ENCODE peak calls at places on chromosomes 4 and X, in nine cellular contexts. One of them, this sample, is unnamed.

GRCh38 chrX:22296871-22297270 is 24.2 kb downstream of the CBLL2 start:
- DNase-seq in neural progenitor cell: no peak
- DNase-seq in activated gamma-delta T cell treated with anti-CD3 and anti-CD28 coated beads, Interleukin-2, amount 50 U/mL, for 16 hours: no peak
- DNase-seq in activated T-helper 2 cell treated with anti-CD3 and anti-CD28 coated beads, Interferon-gamma antibody, Interleukin-2, Interleukin-4, amounts not matched to agents 10 μg/mL and 5 μg/mL and 100 μg/mL, durations not matched to agents 14 hours and 24 hours and 36 hours: no peak
- DNase-seq in NCI-H524: no peak
- DNase-seq in chondrocyte: no peak
- DNase-seq in right cardiac atrium: no peak
- DNase-seq in ascending aorta: no peak
- DNase-seq in activated T-helper 1 cell treated with anti-CD3 and anti-CD28 coated beads, Interleukin-12 subunit alpha, Interleukin-12 subunit beta, Interleukin-2, Interleukin-4 antibody, amounts not matched to agents 30 ng/mL and 10 ng/mL and 1 ng/mL, durations not matched to agents 14 hours and 24 hours and 36 hours: no peak
- DNase-seq in this sample: no peak

GRCh38 chr4:52037730-52038108 is 380 bp downstream of the SGCB start:
- DNase-seq in neural progenitor cell: peak
- DNase-seq in right cardiac atrium: peak
- DNase-seq in chondrocyte: no peak
- DNase-seq in NCI-H524: peak
- DNase-seq in ascending aorta: no peak
- DNase-seq in activated gamma-delta T cell treated with anti-CD3 and anti-CD28 coated beads, Interleukin-2, amount 50 U/mL, for 16 hours: no peak
- DNase-seq in activated T-helper 2 cell treated with anti-CD3 and anti-CD28 coated beads, Interferon-gamma antibody, Interleukin-2, Interleukin-4, amounts not matched to agents 10 μg/mL and 5 μg/mL and 100 μg/mL, durations not matched to agents 14 hours and 24 hours and 36 hours: no peak
- DNase-seq in activated T-helper 1 cell treated with anti-CD3 and anti-CD28 coated beads, Interleukin-12 subunit alpha, Interleukin-12 subunit beta, Interleukin-2, Interleukin-4 antibody, amounts not matched to agents 30 ng/mL and 10 ng/mL and 1 ng/mL, durations not matched to agents 14 hours and 24 hours and 36 hours: no peak
- DNase-seq in this sample: no peak

GRCh38 chr4:123444298-123444731 is 47.7 kb downstream of the SPRY1 start:
- DNase-seq in chondrocyte: no peak
- DNase-seq in activated T-helper 2 cell treated with anti-CD3 and anti-CD28 coated beads, Interferon-gamma antibody, Interleukin-2, Interleukin-4, amounts not matched to agents 10 μg/mL and 5 μg/mL and 100 μg/mL, durations not matched to agents 14 hours and 24 hours and 36 hours: peak
- DNase-seq in activated T-helper 1 cell treated with anti-CD3 and anti-CD28 coated beads, Interleukin-12 subunit alpha, Interleukin-12 subunit beta, Interleukin-2, Interleukin-4 antibody, amounts not matched to agents 30 ng/mL and 10 ng/mL and 1 ng/mL, durations not matched to agents 14 hours and 24 hours and 36 hours: peak
- DNase-seq in right cardiac atrium: peak
- DNase-seq in NCI-H524: peak
- DNase-seq in ascending aorta: no peak
- DNase-seq in neural progenitor cell: peak
- DNase-seq in activated gamma-delta T cell treated with anti-CD3 and anti-CD28 coated beads, Interleukin-2, amount 50 U/mL, for 16 hours: no peak
- DNase-seq in this sample: peak

GRCh38 chr4:67699603-67700002 is 1.4 kb downstream of the UBA6 start:
- DNase-seq in activated T-helper 2 cell treated with anti-CD3 and anti-CD28 coated beads, Interferon-gamma antibody, Interleukin-2, Interleukin-4, amounts not matched to agents 10 μg/mL and 5 μg/mL and 100 μg/mL, durations not matched to agents 14 hours and 24 hours and 36 hours: no peak
- DNase-seq in activated gamma-delta T cell treated with anti-CD3 and anti-CD28 coated beads, Interleukin-2, amount 50 U/mL, for 16 hours: no peak
- DNase-seq in neural progenitor cell: no peak
- DNase-seq in chondrocyte: no peak
- DNase-seq in NCI-H524: no peak
- DNase-seq in ascending aorta: no peak
- DNase-seq in right cardiac atrium: no peak
- DNase-seq in activated T-helper 1 cell treated with anti-CD3 and anti-CD28 coated beads, Interleukin-12 subunit alpha, Interleukin-12 subunit beta, Interleukin-2, Interleukin-4 antibody, amounts not matched to agents 30 ng/mL and 10 ng/mL and 1 ng/mL, durations not matched to agents 14 hours and 24 hours and 36 hours: no peak
- DNase-seq in this sample: no peak

GRCh38 chr4:155758500-155759371 is at the start of gene GUCY1B1:
- DNase-seq in neural progenitor cell: peak
- DNase-seq in ascending aorta: peak
- DNase-seq in activated T-helper 2 cell treated with anti-CD3 and anti-CD28 coated beads, Interferon-gamma antibody, Interleukin-2, Interleukin-4, amounts not matched to agents 10 μg/mL and 5 μg/mL and 100 μg/mL, durations not matched to agents 14 hours and 24 hours and 36 hours: peak
- DNase-seq in chondrocyte: peak
- DNase-seq in activated gamma-delta T cell treated with anti-CD3 and anti-CD28 coated beads, Interleukin-2, amount 50 U/mL, for 16 hours: peak
- DNase-seq in right cardiac atrium: peak
- DNase-seq in NCI-H524: peak
- DNase-seq in activated T-helper 1 cell treated with anti-CD3 and anti-CD28 coated beads, Interleukin-12 subunit alpha, Interleukin-12 subunit beta, Interleukin-2, Interleukin-4 antibody, amounts not matched to agents 30 ng/mL and 10 ng/mL and 1 ng/mL, durations not matched to agents 14 hours and 24 hours and 36 hours: peak
- DNase-seq in this sample: peak

GRCh38 chrX:133054761-133055385 is 42.0 kb downstream of the USP26 start:
- DNase-seq in ascending aorta: no peak
- DNase-seq in neural progenitor cell: no peak
- DNase-seq in right cardiac atrium: no peak
- DNase-seq in activated T-helper 1 cell treated with anti-CD3 and anti-CD28 coated beads, Interleukin-12 subunit alpha, Interleukin-12 subunit beta, Interleukin-2, Interleukin-4 antibody, amounts not matched to agents 30 ng/mL and 10 ng/mL and 1 ng/mL, durations not matched to agents 14 hours and 24 hours and 36 hours: no peak
- DNase-seq in NCI-H524: no peak
- DNase-seq in activated T-helper 2 cell treated with anti-CD3 and anti-CD28 coated beads, Interferon-gamma antibody, Interleukin-2, Interleukin-4, amounts not matched to agents 10 μg/mL and 5 μg/mL and 100 μg/mL, durations not matched to agents 14 hours and 24 hours and 36 hours: no peak
- DNase-seq in activated gamma-delta T cell treated with anti-CD3 and anti-CD28 coated beads, Interleukin-2, amount 50 U/mL, for 16 hours: no peak
- DNase-seq in chondrocyte: no peak
- DNase-seq in this sample: no peak

GRCh38 chrX:1658083-1658463 is 43.2 kb downstream of the ASMT start:
- DNase-seq in neural progenitor cell: peak
- DNase-seq in ascending aorta: no peak
- DNase-seq in activated T-helper 1 cell treated with anti-CD3 and anti-CD28 coated beads, Interleukin-12 subunit alpha, Interleukin-12 subunit beta, Interleukin-2, Interleukin-4 antibody, amounts not matched to agents 30 ng/mL and 10 ng/mL and 1 ng/mL, durations not matched to agents 14 hours and 24 hours and 36 hours: no peak
- DNase-seq in NCI-H524: peak
- DNase-seq in right cardiac atrium: no peak
- DNase-seq in activated gamma-delta T cell treated with anti-CD3 and anti-CD28 coated beads, Interleukin-2, amount 50 U/mL, for 16 hours: no peak
- DNase-seq in chondrocyte: peak
- DNase-seq in activated T-helper 2 cell treated with anti-CD3 and anti-CD28 coated beads, Interferon-gamma antibody, Interleukin-2, Interleukin-4, amounts not matched to agents 10 μg/mL and 5 μg/mL and 100 μg/mL, durations not matched to agents 14 hours and 24 hours and 36 hours: no peak
- DNase-seq in this sample: no peak

GRCh38 chrX:153981231-153981630 is 8.7 kb downstream of the TMEM187 start:
- DNase-seq in ascending aorta: no peak
- DNase-seq in activated T-helper 2 cell treated with anti-CD3 and anti-CD28 coated beads, Interferon-gamma antibody, Interleukin-2, Interleukin-4, amounts not matched to agents 10 μg/mL and 5 μg/mL and 100 μg/mL, durations not matched to agents 14 hours and 24 hours and 36 hours: no peak
- DNase-seq in right cardiac atrium: no peak
- DNase-seq in activated gamma-delta T cell treated with anti-CD3 and anti-CD28 coated beads, Interleukin-2, amount 50 U/mL, for 16 hours: no peak
- DNase-seq in neural progenitor cell: no peak
- DNase-seq in NCI-H524: no peak
- DNase-seq in activated T-helper 1 cell treated with anti-CD3 and anti-CD28 coated beads, Interleukin-12 subunit alpha, Interleukin-12 subunit beta, Interleukin-2, Interleukin-4 antibody, amounts not matched to agents 30 ng/mL and 10 ng/mL and 1 ng/mL, durations not matched to agents 14 hours and 24 hours and 36 hours: no peak
- DNase-seq in chondrocyte: no peak
- DNase-seq in this sample: no peak

GRCh38 chrX:106263817-106264216 is 95.7 kb downstream of the PWWP3B start:
- DNase-seq in NCI-H524: no peak
- DNase-seq in chondrocyte: no peak
- DNase-seq in right cardiac atrium: no peak
- DNase-seq in activated T-helper 2 cell treated with anti-CD3 and anti-CD28 coated beads, Interferon-gamma antibody, Interleukin-2, Interleukin-4, amounts not matched to agents 10 μg/mL and 5 μg/mL and 100 μg/mL, durations not matched to agents 14 hours and 24 hours and 36 hours: no peak
- DNase-seq in neural progenitor cell: no peak
- DNase-seq in activated gamma-delta T cell treated with anti-CD3 and anti-CD28 coated beads, Interleukin-2, amount 50 U/mL, for 16 hours: no peak
- DNase-seq in ascending aorta: no peak
- DNase-seq in activated T-helper 1 cell treated with anti-CD3 and anti-CD28 coated beads, Interleukin-12 subunit alpha, Interleukin-12 subunit beta, Interleukin-2, Interleukin-4 antibody, amounts not matched to agents 30 ng/mL and 10 ng/mL and 1 ng/mL, durations not matched to agents 14 hours and 24 hours and 36 hours: no peak
- DNase-seq in this sample: no peak

GRCh38 chrX:149950681-149951080 is 12.4 kb upstream of the EOLA2 start:
- DNase-seq in ascending aorta: no peak
- DNase-seq in activated T-helper 2 cell treated with anti-CD3 and anti-CD28 coated beads, Interferon-gamma antibody, Interleukin-2, Interleukin-4, amounts not matched to agents 10 μg/mL and 5 μg/mL and 100 μg/mL, durations not matched to agents 14 hours and 24 hours and 36 hours: no peak
- DNase-seq in activated gamma-delta T cell treated with anti-CD3 and anti-CD28 coated beads, Interleukin-2, amount 50 U/mL, for 16 hours: no peak
- DNase-seq in chondrocyte: no peak
- DNase-seq in activated T-helper 1 cell treated with anti-CD3 and anti-CD28 coated beads, Interleukin-12 subunit alpha, Interleukin-12 subunit beta, Interleukin-2, Interleukin-4 antibody, amounts not matched to agents 30 ng/mL and 10 ng/mL and 1 ng/mL, durations not matched to agents 14 hours and 24 hours and 36 hours: no peak
- DNase-seq in NCI-H524: peak
- DNase-seq in right cardiac atrium: no peak
- DNase-seq in neural progenitor cell: peak
- DNase-seq in this sample: no peak

GRCh38 chr4:8917321-8917811 is 45.7 kb upstream of the HMX1 start:
- DNase-seq in activated gamma-delta T cell treated with anti-CD3 and anti-CD28 coated beads, Interleukin-2, amount 50 U/mL, for 16 hours: no peak
- DNase-seq in chondrocyte: peak
- DNase-seq in right cardiac atrium: no peak
- DNase-seq in NCI-H524: no peak
- DNase-seq in activated T-helper 2 cell treated with anti-CD3 and anti-CD28 coated beads, Interferon-gamma antibody, Interleukin-2, Interleukin-4, amounts not matched to agents 10 μg/mL and 5 μg/mL and 100 μg/mL, durations not matched to agents 14 hours and 24 hours and 36 hours: no peak
- DNase-seq in neural progenitor cell: no peak
- DNase-seq in activated T-helper 1 cell treated with anti-CD3 and anti-CD28 coated beads, Interleukin-12 subunit alpha, Interleukin-12 subunit beta, Interleukin-2, Interleukin-4 antibody, amounts not matched to agents 30 ng/mL and 10 ng/mL and 1 ng/mL, durations not matched to agents 14 hours and 24 hours and 36 hours: no peak
- DNase-seq in ascending aorta: peak
- DNase-seq in this sample: no peak